ENCODE peak calls at places on chromosomes 7 and 10, in four cellular contexts. Y, T, S and U are unnamed samples.

GRCh38 chr10:49484501-49485230 is 54.3 kb downstream of the ERCC6 start:
- DNase-seq in Y (no peak), T (no peak), S (no peak), U (no peak)

GRCh38 chr10:6065845-6066244 is 3.7 kb upstream of the IL2RA start:
- DNase-seq in Y (no peak), T (no peak), S (no peak), U (no peak)

GRCh38 chr10:61136151-61136550 is 192.2 kb upstream of the RHOBTB1 start:
- DNase-seq in Y (no peak), T (peak; percentile 59), S (no peak), U (no peak)

GRCh38 chr7:118478931-118479330 is 254.4 kb downstream of the ANKRD7 start:
- DNase-seq in Y (no peak), T (no peak), S (no peak), U (no peak)

GRCh38 chr7:129188372-129188891 is at the start of gene SMO:
- DNase-seq in Y (no peak), T (peak; percentile 40), S (peak; percentile 33), U (peak; percentile 69)

GRCh38 chr10:15528478-15529239 is 157.6 kb upstream of the FAM171A1 start:
- DNase-seq in Y (no peak), T (no peak), S (no peak), U (no peak)

GRCh38 chr10:101007099-101007711 is 7.6 kb downstream of the LZTS2 start:
- DNase-seq in Y (no peak), T (no peak), S (no peak), U (no peak)

GRCh38 chr7:25069900-25070443 is 55.1 kb downstream of the CYCS start:
- DNase-seq in Y (peak; percentile 45), T (peak; percentile 87), S (peak; percentile 70), U (peak; percentile 81)

GRCh38 chr7:33511735-33512134 is 382.4 kb downstream of the BBS9 start:
- DNase-seq in Y (no peak), T (no peak), S (no peak), U (no peak)

GRCh38 chr7:117281562-117281961 is 41.3 kb downstream of the WNT2 start:
- DNase-seq in Y (no peak), T (no peak), S (no peak), U (no peak)

GRCh38 chr10:95545981-95546380 is 15.2 kb downstream of the SORBS1 start:
- DNase-seq in Y (no peak), T (no peak), S (no peak), U (no peak)

GRCh38 chr10:98608417-98608816 is 161.7 kb upstream of the HPS1 start:
- DNase-seq in Y (no peak), T (no peak), S (no peak), U (no peak)

GRCh38 chr10:69579661-69580060 is 6.4 kb upstream of the NEUROG3 start:
- DNase-seq in Y (no peak), T (no peak), S (no peak), U (no peak)

GRCh38 chr10:106175760-106176377 is 988.6 kb downstream of the SORCS1 start:
- DNase-seq in Y (no peak), T (peak; percentile 55), S (no peak), U (peak; percentile 7)

GRCh38 chr7:55108818-55109217 is 90.0 kb downstream of the EGFR start:
- DNase-seq in Y (no peak), T (peak; percentile 27), S (no peak), U (no peak)